ENCODE peak calls at places on chromosomes 13 and 19, in seven cellular contexts. P, X, E, V, B, G and C are unnamed samples. For H3K4me1, the result is how much of the 10 kb centered on the place peaks cover.

GRCh38 chr13:50229935-50230334 is 214.7 kb downstream of the KCNRG start:
- DNase-seq in P (no peak), X (no peak), E (no peak), V (no peak), B (no peak), G (no peak), C (no peak)

GRCh38 chr19:33214621-33215020 is 11.0 kb downstream of the SLC7A10 start:
- DNase-seq in P (no peak), X (peak), E (peak), V (peak), B (peak), G (no peak), C (no peak)

GRCh38 chr19:43847246-43847645 is 20.1 kb downstream of the ZNF283 start:
- DNase-seq in P (no peak), X (no peak), E (no peak), V (peak), B (no peak), G (no peak), C (no peak)

GRCh38 chr13:111636271-111636670 is 315.8 kb downstream of the TEX29 start:
- DNase-seq in P (no peak), X (no peak), E (no peak), V (no peak), B (peak), G (no peak), C (no peak)

GRCh38 chr13:41833201-41833600 is 127.7 kb downstream of the VWA8 start:
- DNase-seq in P (no peak), X (no peak), E (peak), V (no peak), B (no peak), G (no peak), C (no peak)

GRCh38 chr13:113453962-113454361 is 674 bp upstream of the ADPRHL1 start:
- DNase-seq in P (no peak), X (no peak), E (no peak), V (no peak), B (no peak), G (no peak), C (no peak)

GRCh38 chr19:1910169-1910568 is 5.0 kb downstream of the ADAT3 start:
- DNase-seq in P (no peak), X (no peak), E (no peak), V (no peak), B (no peak), G (no peak), C (no peak)

GRCh38 chr19:48990400-48990799 is 2.7 kb downstream of the GYS1 start:
- DNase-seq in P (no peak), X (no peak), E (no peak), V (no peak), B (no peak), G (no peak), C (no peak)

GRCh38 chr19:5369962-5370367 is 29.4 kb upstream of the PTPRS start:
- DNase-seq in P (no peak), X (peak), E (peak), V (peak), B (peak), G (peak), C (no peak)

GRCh38 chr19:38657633-38658222 is 10.3 kb downstream of the ACTN4 start:
- DNase-seq in P (no peak), X (no peak), E (peak), V (peak), B (no peak), G (no peak), C (no peak)

GRCh38 chr19:24002256-24002945 is 84.6 kb upstream of the ZNF254 start:
- DNase-seq in P (no peak), X (no peak), E (no peak), V (no peak), B (no peak), G (no peak), C (no peak)

GRCh38 chr13:65926750-65927171 is 1303.4 kb downstream of the PCDH9 start:
- DNase-seq in P (no peak), X (peak), E (peak), V (peak), B (peak), G (no peak), C (no peak)

GRCh38 chr13:100131863-100132574 is 43.1 kb downstream of the PCCA start:
- DNase-seq in P (no peak), X (no peak), E (peak), V (no peak), B (no peak), G (no peak), C (no peak)

GRCh38 chr13:90534617-90535340 is 812.7 kb upstream of the MIR17HG start:
- DNase-seq in P (no peak), X (no peak), E (no peak), V (no peak), B (no peak), G (no peak), C (no peak)

GRCh38 chr13:43986395-43986794 is 106.7 kb downstream of the LACC1 start:
- DNase-seq in P (no peak), X (peak), E (no peak), V (no peak), B (no peak), G (no peak), C (no peak)

GRCh38 chr19:3145909-3146676 is 10.3 kb downstream of the GNA15 start:
- DNase-seq in P (peak), X (no peak), E (no peak), V (no peak), B (no peak), G (no peak), C (no peak)

GRCh38 chr13:90485441-90485840 is 862.0 kb upstream of the MIR17HG start:
- DNase-seq in P (no peak), X (no peak), E (no peak), V (no peak), B (no peak), G (no peak), C (no peak)

GRCh38 chr19:49492573-49493411 is 3.4 kb upstream of the RPS11 start:
- DNase-seq in P (no peak), X (no peak), E (no peak), V (peak), B (no peak), G (no peak), C (no peak)

GRCh38 chr19:7916137-7916907 is 1.7 kb downstream of the TGFBR3L start:
- DNase-seq in P (no peak), X (peak), E (no peak), V (peak), B (peak), G (no peak), C (no peak)

GRCh38 chr13:48400090-48400694 is 12.7 kb downstream of the LPAR6 start:
- DNase-seq in P (no peak), X (no peak), E (no peak), V (no peak), B (no peak), G (no peak), C (no peak)

GRCh38 chr13:48400820-48401219 is 12.1 kb downstream of the LPAR6 start:
- DNase-seq in P (no peak), X (no peak), E (no peak), V (no peak), B (no peak), G (no peak), C (no peak)

GRCh38 chr13:48401480-48401879 is 11.4 kb downstream of the LPAR6 start:
- DNase-seq in P (no peak), X (no peak), E (no peak), V (no peak), B (no peak), G (no peak), C (no peak)

GRCh38 chr13:48397744-48398143 is 15.2 kb downstream of the LPAR6 start:
- DNase-seq in P (no peak), X (no peak), E (no peak), V (no peak), B (no peak), G (no peak), C (no peak)

DNA sequence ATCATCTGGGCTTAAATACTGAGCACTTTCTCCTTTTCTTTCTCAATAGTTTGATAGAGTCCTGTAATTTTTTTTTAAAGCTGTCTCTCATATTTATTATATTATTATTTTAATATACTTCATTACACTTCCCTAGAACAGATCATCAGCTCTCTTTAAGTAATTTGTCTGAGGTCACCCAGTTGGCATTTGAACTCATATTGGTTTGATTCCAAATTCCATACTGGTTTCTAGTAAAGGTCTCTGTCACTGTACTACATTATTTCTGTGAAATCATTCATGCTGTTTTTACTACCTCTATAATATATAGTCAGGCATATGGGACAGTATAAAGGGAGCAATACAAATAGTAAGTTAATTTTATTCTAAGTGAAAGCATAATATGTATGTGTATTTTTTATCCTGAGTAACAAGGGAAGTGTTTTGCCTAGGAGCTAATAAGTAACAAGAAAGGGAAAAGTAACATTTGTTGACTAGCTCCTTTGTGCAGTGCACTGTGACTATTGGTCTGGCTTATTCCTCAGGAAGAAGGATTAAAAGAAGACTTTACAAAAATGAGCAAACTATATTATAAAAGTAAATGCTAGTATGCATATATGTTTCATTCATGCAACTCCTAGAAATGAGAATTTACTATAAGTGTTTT is 14.3 kb downstream of the LPAR6 start:
- DNase-seq in P (no peak), X (no peak), E (no peak), V (no peak), B (no peak), G (no peak), C (no peak)
- H3K4me1 ChIP-seq in P (under half), X (under half), E (under half), V (under half), B (under half), G (under half), C (under half)

DNA sequence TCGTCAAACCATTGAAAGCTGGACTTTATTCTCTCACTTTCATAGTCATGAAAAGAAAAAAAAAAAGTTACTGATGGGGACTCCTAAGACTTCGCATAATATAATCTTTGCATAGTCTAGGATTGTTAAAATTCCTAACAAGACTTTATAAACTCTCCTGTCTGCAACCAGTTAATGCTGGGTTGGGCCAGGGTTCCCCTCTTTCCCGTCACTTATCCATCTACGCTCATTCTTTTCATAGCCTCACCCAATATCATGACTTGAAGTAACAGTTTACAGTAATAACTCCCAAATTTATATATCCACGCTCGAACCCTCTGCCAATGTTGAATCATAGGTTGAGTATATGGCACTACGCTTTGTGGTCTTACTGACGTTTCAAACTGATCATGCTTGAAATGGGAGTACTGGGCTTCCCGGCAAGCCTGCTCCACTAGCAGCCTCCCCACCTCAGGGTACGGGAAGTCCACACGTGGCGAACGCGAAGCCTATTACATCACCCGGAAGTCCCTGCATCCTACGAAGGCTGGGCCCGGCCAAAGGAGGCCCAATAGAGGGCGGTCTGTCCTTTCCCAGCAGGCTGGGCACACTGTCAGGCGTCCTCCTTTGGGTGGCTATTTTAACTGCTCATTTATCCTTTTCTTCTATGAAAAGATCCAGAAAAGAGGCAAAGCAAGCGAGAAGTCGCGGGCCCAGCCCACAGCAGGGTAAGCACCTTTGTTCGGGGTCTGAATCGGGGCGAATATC is 694 bp upstream of the ZNF460 start:
- DNase-seq in P (peak), X (peak), E (peak), V (peak), B (peak), G (peak), C (peak)
- TF ChIP-seq CTCF in P (peak), X (peak), E (peak), V (peak), B (peak), G (peak), C (peak)

GRCh38 chr19:19457691-19458090 is 52.2 kb downstream of the GATAD2A start:
- DNase-seq in P (no peak), X (no peak), E (no peak), V (no peak), B (no peak), G (no peak), C (no peak)
- H3K4me1 ChIP-seq in P (under half), X (under half), E (under half), V (under half), B (under half), G (under half), C (half or more)

DNA sequence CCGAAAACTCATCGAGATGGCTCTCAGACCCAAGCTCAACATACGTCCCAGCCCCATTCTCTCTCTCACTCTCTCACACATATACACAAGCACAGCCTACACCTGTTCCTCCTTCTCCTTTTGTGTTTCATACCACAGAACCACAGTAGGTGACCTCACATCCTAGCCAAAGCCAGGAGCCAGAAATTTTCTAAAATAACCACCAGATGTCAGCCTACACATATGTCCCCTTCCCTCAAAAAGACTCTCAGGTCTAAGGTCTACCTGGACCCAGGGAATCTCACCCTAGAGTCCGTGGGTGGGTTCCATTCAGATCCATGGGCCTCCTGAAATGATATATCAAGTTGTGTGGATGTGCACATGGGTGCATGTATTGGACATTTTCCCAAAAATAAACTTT is 104.2 kb upstream of the IPO5 start:
- DNase-seq in P (no peak), X (peak), E (peak), V (peak), B (no peak), G (no peak), C (no peak)
- TF ChIP-seq CTCF in P (no peak), X (peak), E (peak), V (peak), B (peak), G (no peak), C (peak)

GRCh38 chr13:26246154-26246553 is 7.8 kb upstream of the CDK8 start:
- DNase-seq in P (no peak), X (no peak), E (no peak), V (no peak), B (no peak), G (no peak), C (no peak)
- H3K4me1 ChIP-seq in P (under half), X (under half), E (under half), V (under half), B (under half), G (under half), C (under half)

GRCh38 chr13:20354722-20355121 is 122.6 kb upstream of the GJB6 start:
- DNase-seq in P (no peak), X (no peak), E (no peak), V (no peak), B (no peak), G (no peak), C (no peak)

GRCh38 chr13:20356437-20356836 is 124.3 kb upstream of the GJB6 start:
- DNase-seq in P (no peak), X (peak), E (no peak), V (no peak), B (no peak), G (no peak), C (no peak)

GRCh38 chr13:20351279-20352022 is 119.3 kb upstream of the GJB6 start:
- DNase-seq in P (no peak), X (no peak), E (no peak), V (no peak), B (no peak), G (no peak), C (no peak)

GRCh38 chr13:20350819-20351218 is 118.7 kb upstream of the GJB6 start:
- DNase-seq in P (no peak), X (no peak), E (no peak), V (no peak), B (no peak), G (no peak), C (no peak)

DNA sequence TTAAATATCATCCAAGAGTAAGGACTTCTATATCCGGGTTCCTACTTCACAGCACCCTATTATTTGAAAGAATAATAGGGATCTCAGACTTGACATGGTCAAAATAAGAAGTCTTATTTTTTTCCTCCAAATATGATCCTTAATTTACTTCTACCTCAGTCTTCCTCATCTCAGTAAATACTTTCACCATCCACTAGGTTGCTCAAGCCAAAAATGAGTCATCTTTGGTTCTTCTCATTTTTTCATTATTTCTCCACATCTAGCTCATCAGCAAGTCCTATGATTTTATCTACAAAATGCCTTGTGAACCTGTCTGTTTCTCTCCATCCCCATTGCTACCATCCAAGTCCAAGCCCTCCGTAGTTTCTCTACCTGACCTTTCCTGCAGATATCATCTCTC is 121.9 kb upstream of the GJB6 start:
- DNase-seq in P (no peak), X (no peak), E (no peak), V (no peak), B (no peak), G (no peak), C (no peak)
- TF ChIP-seq CTCF in P (no peak), X (peak), E (no peak), V (no peak), B (peak), G (no peak), C (no peak)

GRCh38 chr19:14561832-14562351 is 10.0 kb downstream of the NDUFB7 start:
- DNase-seq in P (peak), X (peak), E (no peak), V (peak), B (peak), G (no peak), C (no peak)

GRCh38 chr19:14563989-14564650 is 7.7 kb downstream of the NDUFB7 start:
- DNase-seq in P (no peak), X (no peak), E (peak), V (peak), B (peak), G (no peak), C (no peak)

GRCh38 chr19:14561249-14561648 is 10.6 kb downstream of the NDUFB7 start:
- DNase-seq in P (no peak), X (no peak), E (no peak), V (no peak), B (no peak), G (no peak), C (no peak)

GRCh38 chr19:14563590-14563926 is 8.3 kb downstream of the NDUFB7 start:
- DNase-seq in P (no peak), X (no peak), E (no peak), V (no peak), B (no peak), G (no peak), C (no peak)

DNA sequence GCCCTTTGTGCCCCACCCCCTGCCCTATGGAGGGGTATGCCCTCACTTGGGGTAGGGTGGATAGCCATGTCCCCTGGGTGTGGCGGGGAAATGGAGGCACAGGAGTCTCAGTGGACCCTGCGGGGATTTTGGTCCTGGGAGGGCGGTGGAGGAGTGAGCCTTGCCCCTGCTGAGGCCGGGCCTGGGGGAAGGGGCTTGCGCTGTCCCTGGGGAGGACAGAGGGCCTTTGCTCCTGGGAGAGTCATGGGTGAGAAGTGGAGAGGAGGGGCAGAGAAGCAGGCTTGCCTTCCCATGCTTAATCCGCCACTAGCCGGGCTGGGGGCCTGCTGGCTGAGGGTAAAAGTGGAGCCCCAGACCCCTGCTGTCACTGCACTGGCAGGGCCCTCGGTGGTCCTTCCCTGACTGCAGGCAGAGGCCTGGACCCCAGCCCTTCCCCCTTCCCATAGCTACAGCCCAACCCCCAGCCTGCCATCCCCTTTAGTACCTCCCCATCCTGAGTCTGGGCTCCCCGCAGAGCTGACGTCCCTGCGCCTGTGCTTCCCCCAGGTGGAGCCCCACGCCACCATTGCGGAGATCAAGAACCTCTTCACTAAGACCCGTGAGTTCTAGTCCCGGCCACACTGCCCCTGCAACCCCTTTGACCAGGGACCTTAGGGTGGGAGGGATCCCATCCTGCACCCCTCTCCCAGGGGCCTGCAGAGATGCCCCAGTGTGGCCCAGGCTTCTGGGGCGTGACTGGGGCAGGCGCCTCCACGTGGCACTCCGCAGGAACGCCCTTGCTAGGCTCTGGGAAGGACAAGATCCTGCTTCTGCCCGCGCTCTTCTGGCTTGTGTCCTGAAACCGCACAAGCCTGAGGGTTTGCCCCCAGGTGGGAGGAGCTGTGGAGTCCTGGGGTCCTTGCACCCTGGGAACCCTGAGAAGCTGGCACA is 8.9 kb downstream of the NDUFB7 start:
- DNase-seq in P (no peak), X (no peak), E (no peak), V (peak), B (peak), G (no peak), C (no peak)
- H3K4me1 ChIP-seq in P (under half), X (under half), E (under half), V (under half), B (under half), G (under half), C (under half)

DNA sequence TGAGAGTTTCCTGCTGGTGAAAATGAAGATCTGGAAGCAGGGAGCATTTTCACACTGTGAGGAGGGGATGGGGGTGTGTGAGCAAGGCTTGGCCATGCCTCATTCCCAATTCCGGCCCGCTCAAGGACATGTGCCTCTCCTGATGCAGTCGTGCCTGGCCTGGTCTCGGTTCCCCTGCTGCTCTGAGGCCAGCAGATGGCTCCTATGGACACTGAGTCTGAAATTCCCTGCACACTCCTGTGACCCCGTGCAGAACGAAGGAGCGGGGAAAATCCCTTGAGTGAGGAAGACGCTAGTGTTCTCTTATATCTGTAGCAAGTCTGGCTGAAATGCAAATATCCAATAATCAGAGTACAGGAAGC is 363 bp upstream of the ZNF763 start:
- DNase-seq in P (no peak), X (no peak), E (no peak), V (peak), B (no peak), G (no peak), C (no peak)
- TF ChIP-seq CTCF in P (peak), X (peak), E (no peak), V (no peak), B (no peak), G (peak), C (no peak)